ENCODE peak calls at places on chromosomes 5 and 9, in four cellular contexts. N, X, F and S are unnamed samples.

GRCh38 chr9:130707225-130707976 is 13.8 kb downstream of the EXOSC2 start:
- DNase-seq in X (peak), F (peak), N (no peak), S (peak)

GRCh38 chr5:27087820-27088219 is 49.4 kb upstream of the CDH9 start:
- DNase-seq in X (no peak), N (no peak), F (no peak), S (no peak)

GRCh38 chr9:87390361-87390760 is 107.3 kb upstream of the DAPK1 start:
- DNase-seq in X (no peak), F (no peak), N (no peak), S (no peak)

GRCh38 chr5:94017579-94017978 is 276.2 kb upstream of the POU5F2 start:
- DNase-seq in N (no peak), F (no peak), X (peak), S (peak)

GRCh38 chr5:97183100-97183929 is at the start of gene RIOK2:
- DNase-seq in F (peak), X (peak), N (peak), S (peak)

GRCh38 chr5:38782185-38782584 is 63.6 kb upstream of the OSMR start:
- DNase-seq in N (no peak), F (no peak), X (no peak), S (no peak)

GRCh38 chr9:35945341-35946018 is 12.5 kb downstream of the OR2S2 start:
- DNase-seq in N (peak), X (peak), F (peak), S (peak)

GRCh38 chr9:108691614-108692013 is 164.2 kb downstream of the ACTL7B start:
- DNase-seq in N (peak), X (no peak), F (peak), S (no peak)

GRCh38 chr9:4333231-4333740 is 33.4 kb upstream of the GLIS3 start:
- DNase-seq in F (no peak), X (peak), N (no peak), S (peak)

GRCh38 chr5:171783051-171783450 is 2.6 kb upstream of the SMIM23 start:
- DNase-seq in F (no peak), X (peak), N (no peak), S (peak)

GRCh38 chr9:91332476-91333231 is 29.1 kb downstream of the AUH start:
- DNase-seq in X (no peak), N (no peak), F (no peak), S (no peak)

GRCh38 chr9:3875371-3876132 is 349.8 kb upstream of the RFX3 start:
- DNase-seq in F (no peak), X (peak), N (no peak), S (peak)

GRCh38 chr5:127699416-127699815 is 3.8 kb upstream of the CCDC192 start:
- DNase-seq in F (no peak), X (no peak), N (no peak), S (no peak)

GRCh38 chr9:35792044-35792813 is 838 bp downstream of the NPR2 start:
- DNase-seq in N (no peak), F (no peak), X (no peak), S (no peak)

GRCh38 chr5:126016256-126016655 is 407.0 kb upstream of the GRAMD2B start:
- DNase-seq in X (peak), N (no peak), F (no peak), S (peak)

GRCh38 chr5:124654418-124654817 is 92.0 kb downstream of the ZNF608 start:
- DNase-seq in F (no peak), N (no peak), X (no peak), S (no peak)

GRCh38 chr5:39517800-39518199 is 93.0 kb upstream of the DAB2 start:
- DNase-seq in X (peak), N (no peak), F (no peak), S (peak)

GRCh38 chr5:148436029-148436428 is 52.3 kb downstream of the FBXO38 start:
- DNase-seq in F (no peak), X (no peak), N (no peak), S (no peak)

GRCh38 chr5:57195060-57195459 is 21.2 kb downstream of the GPBP1 start:
- DNase-seq in F (no peak), N (no peak), X (no peak), S (no peak)

GRCh38 chr9:121326130-121326838 is 43.8 kb downstream of the STOM start:
- DNase-seq in X (peak), N (peak), F (no peak), S (peak)

GRCh38 chr5:73367650-73368049 is 80.9 kb downstream of the FOXD1 start:
- DNase-seq in F (no peak), N (no peak), X (no peak), S (peak)

GRCh38 chr9:136095028-136095494 is at the start of gene NACC2:
- DNase-seq in F (peak), X (peak), N (no peak), S (peak)

GRCh38 chr9:86389648-86390047 is 35.4 kb upstream of the TUT7 start:
- DNase-seq in X (no peak), F (no peak), N (no peak), S (no peak)

GRCh38 chr9:130852801-130853200 is 17.7 kb downstream of the ABL1 start:
- DNase-seq in F (no peak), N (no peak), X (no peak), S (no peak)

GRCh38 chr5:55894135-55894534 is 43.0 kb downstream of the IL31RA start:
- DNase-seq in N (no peak), F (no peak), X (no peak), S (peak)

GRCh38 chr9:76369583-76369982 is 24.6 kb downstream of the RFK start:
- DNase-seq in F (peak), X (peak), N (no peak), S (peak)

GRCh38 chr9:105054488-105054887 is 126.5 kb upstream of the ABCA1 start:
- DNase-seq in F (peak), X (peak), N (no peak), S (peak)

GRCh38 chr5:150021491-150022162 is 21.1 kb downstream of the HMGXB3 start:
- DNase-seq in F (no peak), X (peak), N (no peak), S (peak)

GRCh38 chr9:123337971-123338370 is 18.0 kb upstream of the CRB2 start:
- DNase-seq in N (no peak), F (no peak), X (no peak), S (no peak)

GRCh38 chr5:177607452-177608192 is 7.7 kb downstream of the B4GALT7 start:
- DNase-seq in N (peak), F (peak), X (peak), S (peak)

GRCh38 chr5:140344683-140345423 is 1.6 kb downstream of the HBEGF start:
- DNase-seq in N (no peak), X (peak), F (peak), S (no peak)

GRCh38 chr5:169303119-169303515 is 2.2 kb upstream of the SLIT3 start:
- DNase-seq in F (no peak), X (peak), N (no peak), S (no peak)

DNA sequence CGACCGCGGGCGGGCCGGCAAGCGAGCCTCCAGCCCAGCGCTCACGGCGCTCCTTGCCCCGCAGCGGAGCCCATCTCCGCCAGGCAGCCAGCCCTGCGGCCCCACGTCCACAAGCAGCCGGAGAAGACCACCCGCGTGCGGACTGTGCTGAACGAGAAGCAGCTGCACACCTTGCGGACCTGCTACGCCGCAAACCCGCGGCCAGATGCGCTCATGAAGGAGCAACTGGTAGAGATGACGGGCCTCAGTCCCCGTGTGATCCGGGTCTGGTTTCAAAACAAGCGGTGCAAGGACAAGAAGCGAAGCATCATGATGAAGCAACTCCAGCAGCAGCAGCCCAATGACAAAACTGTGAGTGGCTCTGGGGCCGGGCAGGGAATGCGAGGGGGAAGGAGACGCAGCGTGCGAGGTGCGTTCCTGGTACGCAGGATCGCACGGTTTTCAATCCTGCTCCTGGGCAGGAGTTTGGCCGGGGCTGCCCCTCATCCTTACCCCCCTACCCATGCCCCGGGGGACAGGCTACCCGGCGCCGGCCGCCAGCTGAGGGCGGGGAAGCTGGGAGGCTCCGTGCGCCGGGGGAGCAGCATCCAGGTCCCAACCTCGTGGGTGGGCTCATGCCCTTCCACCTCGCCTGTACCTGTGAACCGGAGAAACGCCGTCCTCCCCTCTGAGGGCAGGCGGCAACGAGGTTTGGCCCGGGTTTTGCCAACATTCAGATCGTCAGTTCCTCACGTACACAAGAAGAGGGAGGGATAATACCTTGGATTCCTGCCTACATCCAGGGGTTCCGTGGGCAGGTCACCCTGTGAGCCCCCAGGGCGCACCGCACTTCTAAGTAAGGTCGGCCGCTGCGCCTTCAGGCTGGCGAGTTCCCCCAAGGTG is 6.6 kb downstream of the ISL1 start:
- DNase-seq in N (no peak), F (no peak), X (no peak), S (no peak)
- H3K4me3 ChIP-seq in N (peak), F (peak), X (no peak), S (no peak)

GRCh38 chr5:113606298-113607134 is 93.0 kb downstream of the YTHDC2 start:
- DNase-seq in F (peak), N (no peak), X (peak), S (peak)
- H3K4me3 ChIP-seq in F (no peak), N (no peak), X (peak), S (peak)

DNA sequence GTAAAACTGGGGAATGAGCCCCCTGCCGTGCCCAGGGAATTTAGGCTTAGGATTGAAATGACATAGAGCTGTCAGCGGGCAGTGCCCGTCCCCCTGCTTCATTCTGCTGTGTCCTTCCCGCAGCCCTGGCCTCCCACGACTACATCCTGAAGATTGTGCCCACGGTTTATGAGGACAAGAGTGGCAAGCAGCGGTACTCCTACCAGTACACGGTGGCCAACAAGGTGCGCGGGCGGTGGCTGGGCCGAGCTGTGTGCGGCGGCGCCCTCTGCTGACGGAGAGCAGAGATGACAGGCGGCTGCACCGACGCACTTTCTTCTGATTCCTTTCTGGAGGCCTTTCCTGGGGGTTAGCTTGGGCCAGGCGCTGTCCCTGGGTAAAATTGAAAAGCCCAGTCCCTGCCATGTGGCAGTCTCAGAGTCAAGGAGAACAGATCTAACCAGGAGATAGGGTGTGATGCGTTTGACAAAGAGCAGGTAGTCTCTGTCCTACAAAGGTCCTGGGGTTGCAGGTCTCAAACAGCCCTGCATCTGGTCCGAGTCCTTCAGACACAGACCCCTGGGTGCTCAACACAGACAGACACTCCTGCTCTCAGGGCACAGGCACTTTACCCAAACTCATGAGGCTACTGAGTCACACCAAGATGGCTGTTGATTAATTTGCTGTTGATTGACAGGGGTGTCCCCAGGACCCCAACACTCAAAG is 26.8 kb upstream of the RPL26L1 start:
- DNase-seq in N (peak), X (peak), F (peak), S (peak)
- H3K4me3 ChIP-seq in N (no peak), X (no peak), F (no peak), S (no peak)

DNA sequence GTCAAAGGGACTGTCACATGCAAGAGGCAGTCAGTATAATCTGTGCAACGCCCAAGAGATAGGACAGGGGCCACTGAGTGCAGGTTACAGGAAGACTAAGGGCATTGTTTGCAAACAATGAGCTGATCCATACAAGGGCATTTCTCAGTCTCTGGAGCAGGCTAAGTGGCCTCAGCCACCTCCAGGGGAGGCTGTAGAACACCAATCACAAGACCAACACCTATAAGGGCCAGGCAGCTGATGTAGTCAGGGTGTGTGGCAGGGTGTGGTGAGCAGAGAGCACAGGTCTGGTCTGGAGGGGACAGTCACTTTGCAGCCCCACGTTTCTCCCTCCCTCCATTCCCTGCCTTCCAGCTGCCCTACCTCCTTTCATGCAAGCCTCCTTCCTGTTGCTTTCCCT is 83.2 kb upstream of the ADRA1B start:
- DNase-seq in F (no peak), N (no peak), X (no peak), S (no peak)
- H3K4me3 ChIP-seq in F (no peak), N (no peak), X (no peak), S (no peak)

GRCh38 chr5:891117-891836 is 1.3 kb downstream of the BRD9 start:
- DNase-seq in N (no peak), X (peak), F (no peak), S (peak)
- H3K4me3 ChIP-seq in N (peak), X (peak), F (peak), S (peak)

GRCh38 chr5:176533390-176533789 is 3.8 kb downstream of the RNF44 start:
- DNase-seq in N (no peak), X (no peak), F (no peak), S (no peak)
- H3K4me3 ChIP-seq in N (peak), X (no peak), F (no peak), S (no peak)

GRCh38 chr5:61586096-61587084 is 254.3 kb downstream of the ZSWIM6 start:
- DNase-seq in F (no peak), X (peak), N (no peak), S (no peak)
- H3K4me3 ChIP-seq in F (no peak), X (no peak), N (no peak), S (no peak)